ENCODE peak calls at places on chromosomes 4 and X, in seven cellular contexts. S, K, O, L, U, J and E are unnamed samples.

GRCh38 chr4:174847801-174848427 is 18.9 kb upstream of the GLRA3 start:
- DNase-seq in S (no peak), J (no peak), U (no peak), O (no peak), K (no peak), L (no peak), E (no peak)

GRCh38 chr4:183200453-183200852 is 101.4 kb downstream of the WWC2 start:
- DNase-seq in U (no peak), O (no peak), K (no peak), L (peak; percentile 50), J (no peak), S (no peak), E (peak; percentile 14)

GRCh38 chr4:172666711-172667368 is 501.8 kb upstream of the GALNT7 start:
- DNase-seq in J (no peak), S (no peak), K (peak; percentile 11), U (no peak), O (no peak), L (no peak), E (no peak)

GRCh38 chr4:42104521-42104920 is 47.9 kb downstream of the BEND4 start:
- DNase-seq in J (no peak), U (no peak), K (no peak), O (no peak), S (no peak), L (no peak), E (no peak)

GRCh38 chr4:18075823-18076433 is 54.4 kb upstream of the LCORL start:
- DNase-seq in S (peak; percentile 3), U (no peak), K (no peak), L (no peak), O (no peak), J (no peak), E (no peak)

GRCh38 chr4:112546476-112546875 is 30.5 kb upstream of the NEUROG2 start:
- DNase-seq in J (no peak), L (no peak), U (no peak), K (no peak), O (no peak), S (no peak), E (no peak)

GRCh38 chr4:4762909-4763814 is 96.3 kb upstream of the MSX1 start:
- DNase-seq in S (no peak), L (no peak), K (peak; percentile 63), U (no peak), J (no peak), O (no peak), E (peak; percentile 14)

GRCh38 chrX:288561-288991 is 7.4 kb downstream of the PLCXD1 start:
- DNase-seq in O (no peak), L (peak; percentile 32), J (no peak), S (no peak), K (no peak), U (no peak), E (no peak)

GRCh38 chr4:108342325-108342986 is 173.7 kb upstream of the LEF1 start:
- DNase-seq in L (no peak), J (no peak), S (peak; percentile 17), O (no peak), U (no peak), K (no peak), E (no peak)

GRCh38 chrX:107823456-107823855 is 2.2 kb upstream of the MID2 start:
- DNase-seq in L (no peak), U (no peak), S (no peak), K (no peak), J (no peak), O (no peak), E (no peak)

GRCh38 chrX:83529950-83530349 is 21.9 kb downstream of the POU3F4 start:
- DNase-seq in O (no peak), L (no peak), S (no peak), K (no peak), U (no peak), J (no peak), E (no peak)

GRCh38 chrX:34866636-34867035 is 76.0 kb upstream of the FAM47B start:
- DNase-seq in S (no peak), U (no peak), J (no peak), K (no peak), L (no peak), O (no peak), E (no peak)

GRCh38 chr4:101200561-101200960 is 146.8 kb downstream of the PPP3CA start:
- DNase-seq in J (no peak), L (no peak), U (no peak), K (no peak), O (no peak), S (no peak), E (no peak)

GRCh38 chr4:8832130-8832930 is 39.3 kb downstream of the HMX1 start:
- DNase-seq in U (no peak), O (no peak), J (no peak), K (no peak), L (peak; percentile 22), S (no peak), E (no peak)

GRCh38 chr4:152696764-152697250 is 17.0 kb upstream of the TMEM154 start:
- DNase-seq in O (no peak), L (no peak), K (no peak), U (no peak), J (no peak), S (peak; percentile 18), E (no peak)

GRCh38 chr4:157012781-157013180 is 41.2 kb upstream of the PDGFC start:
- DNase-seq in L (no peak), O (no peak), J (no peak), S (no peak), U (no peak), K (no peak), E (no peak)

GRCh38 chr4:19381068-19381467 is 870.6 kb upstream of the SLIT2 start:
- DNase-seq in K (no peak), O (no peak), J (no peak), U (no peak), S (no peak), L (no peak), E (no peak)

GRCh38 chr4:127997534-127998388 is 32.6 kb downstream of the ABHD18 start:
- DNase-seq in L (no peak), O (no peak), S (no peak), K (peak; percentile 14), U (no peak), J (no peak), E (no peak)

GRCh38 chr4:184007891-184008290 is 102.8 kb downstream of the STOX2 start:
- DNase-seq in L (no peak), K (no peak), U (no peak), J (no peak), S (no peak), O (no peak), E (no peak)

GRCh38 chr4:5988086-5988845 is 30.0 kb downstream of the C4orf50 start:
- DNase-seq in K (no peak), S (no peak), U (no peak), L (peak; percentile 37), O (no peak), J (no peak), E (no peak)

GRCh38 chr4:163217505-163217904 is 50.8 kb upstream of the NAF1 start:
- DNase-seq in K (no peak), U (no peak), S (no peak), O (no peak), L (no peak), J (no peak), E (no peak)

GRCh38 chrX:136210806-136211205 is 40.4 kb downstream of the MAP7D3 start:
- DNase-seq in S (no peak), K (no peak), J (no peak), O (no peak), U (no peak), L (no peak), E (no peak)